ENCODE peak calls at places on chromosomes 4 and X, in five cellular contexts. One of them, this sample, is unnamed.

GRCh38 chr4:163344147-163345050 is 707 bp downstream of the NPY5R start:
- DNase-seq in esophagus squamous epithelium: no peak
- DNase-seq in AG04450: no peak
- DNase-seq in upper lobe of right lung: no peak
- DNase-seq in lower lobe of right lung: no peak
- DNase-seq in this sample: no peak

GRCh38 chrX:112826020-112826419 is 14.6 kb downstream of the AMOT start:
- DNase-seq in esophagus squamous epithelium: no peak
- DNase-seq in AG04450: no peak
- DNase-seq in upper lobe of right lung: no peak
- DNase-seq in lower lobe of right lung: no peak
- DNase-seq in this sample: no peak

GRCh38 chr4:78645853-78646757 is 94.5 kb downstream of the ANXA3 start:
- DNase-seq in esophagus squamous epithelium: no peak
- DNase-seq in AG04450: peak; percentile 85
- DNase-seq in upper lobe of right lung: no peak
- DNase-seq in lower lobe of right lung: peak; percentile 59
- DNase-seq in this sample: peak; percentile 86

GRCh38 chr4:40221744-40222143 is 24.9 kb downstream of the RHOH start:
- DNase-seq in esophagus squamous epithelium: no peak
- DNase-seq in AG04450: no peak
- DNase-seq in upper lobe of right lung: no peak
- DNase-seq in lower lobe of right lung: no peak
- DNase-seq in this sample: no peak

GRCh38 chrX:44843318-44843702 is 511 bp upstream of the DUSP21 start:
- DNase-seq in esophagus squamous epithelium: no peak
- DNase-seq in AG04450: no peak
- DNase-seq in upper lobe of right lung: no peak
- DNase-seq in lower lobe of right lung: no peak
- DNase-seq in this sample: no peak

GRCh38 chrX:153460826-153461225 is 9.6 kb downstream of the HAUS7 start:
- DNase-seq in esophagus squamous epithelium: no peak
- DNase-seq in AG04450: no peak
- DNase-seq in upper lobe of right lung: no peak
- DNase-seq in lower lobe of right lung: peak; percentile 52
- DNase-seq in this sample: no peak

GRCh38 chrX:34404386-34405070 is 252.6 kb downstream of the TMEM47 start:
- DNase-seq in esophagus squamous epithelium: no peak
- DNase-seq in AG04450: no peak
- DNase-seq in upper lobe of right lung: no peak
- DNase-seq in lower lobe of right lung: no peak
- DNase-seq in this sample: no peak

GRCh38 chr4:41133619-41134018 is 80.7 kb downstream of the APBB2 start:
- DNase-seq in esophagus squamous epithelium: no peak
- DNase-seq in AG04450: no peak
- DNase-seq in upper lobe of right lung: no peak
- DNase-seq in lower lobe of right lung: no peak
- DNase-seq in this sample: no peak

DNA sequence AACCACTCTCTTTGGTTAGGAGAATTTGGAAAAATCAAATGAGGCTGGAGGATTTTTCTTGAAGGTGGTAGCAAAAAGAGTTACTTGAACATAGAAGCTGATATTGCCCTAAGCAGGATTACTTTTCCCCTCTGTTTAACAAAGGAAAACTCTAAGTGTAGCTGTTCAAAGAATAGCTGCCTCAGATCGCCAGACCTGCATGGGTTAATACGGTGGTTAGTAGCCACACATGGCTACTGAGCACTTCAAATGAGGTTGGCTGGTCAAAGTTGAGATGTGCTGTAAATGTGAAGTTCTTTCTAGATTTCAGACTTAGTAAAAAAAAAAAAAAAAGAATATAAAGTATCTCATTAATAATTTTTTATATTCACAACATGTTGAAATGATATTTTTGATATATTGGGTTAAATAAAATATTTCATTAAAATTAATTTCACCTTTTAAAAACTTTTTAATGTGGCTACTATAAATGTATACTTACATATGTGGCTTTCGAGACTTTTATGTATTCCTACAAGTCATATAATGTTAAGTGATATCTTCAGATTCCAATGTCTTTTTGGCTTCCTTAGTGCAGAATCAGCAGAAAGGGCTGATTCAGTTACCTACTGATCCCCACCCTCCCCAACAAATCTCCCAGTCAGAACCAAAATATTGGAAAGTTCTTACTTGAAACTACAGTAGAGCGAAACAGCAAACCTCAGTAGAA is 3.3 kb upstream of the RPS6KA3 start:
- DNase-seq in esophagus squamous epithelium: no peak
- DNase-seq in AG04450: no peak
- DNase-seq in upper lobe of right lung: no peak
- DNase-seq in lower lobe of right lung: no peak
- DNase-seq in this sample: no peak
- TF ChIP-seq CTCF in esophagus squamous epithelium: no peak
- TF ChIP-seq CTCF in AG04450: no peak
- TF ChIP-seq CTCF in upper lobe of right lung: no peak
- TF ChIP-seq CTCF in lower lobe of right lung: no peak
- TF ChIP-seq CTCF in this sample: no peak

GRCh38 chr4:156596026-156596425 is 375.6 kb downstream of the PDGFC start:
- DNase-seq in esophagus squamous epithelium: no peak
- DNase-seq in AG04450: no peak
- DNase-seq in upper lobe of right lung: no peak
- DNase-seq in lower lobe of right lung: no peak
- DNase-seq in this sample: no peak
- TF ChIP-seq CTCF in esophagus squamous epithelium: no peak
- TF ChIP-seq CTCF in AG04450: no peak
- TF ChIP-seq CTCF in upper lobe of right lung: no peak
- TF ChIP-seq CTCF in lower lobe of right lung: no peak
- TF ChIP-seq CTCF in this sample: no peak

DNA sequence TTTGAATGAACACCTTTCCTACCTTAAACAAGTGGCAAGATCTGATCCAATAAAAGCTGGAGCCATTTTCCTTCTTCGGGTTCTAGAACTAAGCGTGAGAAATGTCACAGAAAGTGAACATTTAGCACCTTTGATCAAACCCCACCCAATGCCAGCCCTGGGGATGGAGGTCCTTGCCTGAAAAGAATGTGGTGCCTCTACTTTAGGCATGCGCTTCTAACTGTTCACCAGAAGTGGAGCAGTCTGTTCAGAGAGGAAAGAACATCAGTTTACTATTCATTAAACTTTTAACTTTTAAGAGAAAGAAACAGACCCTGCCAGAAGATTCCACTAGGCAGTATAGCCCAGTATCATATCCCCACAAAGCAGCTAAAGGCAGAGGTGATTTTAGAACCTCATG is 75.9 kb downstream of the INTS12 start:
- DNase-seq in esophagus squamous epithelium: no peak
- DNase-seq in AG04450: no peak
- DNase-seq in upper lobe of right lung: no peak
- DNase-seq in lower lobe of right lung: no peak
- DNase-seq in this sample: no peak
- TF ChIP-seq CTCF in esophagus squamous epithelium: no peak
- TF ChIP-seq CTCF in AG04450: no peak
- TF ChIP-seq CTCF in upper lobe of right lung: no peak
- TF ChIP-seq CTCF in lower lobe of right lung: no peak
- TF ChIP-seq CTCF in this sample: no peak

DNA sequence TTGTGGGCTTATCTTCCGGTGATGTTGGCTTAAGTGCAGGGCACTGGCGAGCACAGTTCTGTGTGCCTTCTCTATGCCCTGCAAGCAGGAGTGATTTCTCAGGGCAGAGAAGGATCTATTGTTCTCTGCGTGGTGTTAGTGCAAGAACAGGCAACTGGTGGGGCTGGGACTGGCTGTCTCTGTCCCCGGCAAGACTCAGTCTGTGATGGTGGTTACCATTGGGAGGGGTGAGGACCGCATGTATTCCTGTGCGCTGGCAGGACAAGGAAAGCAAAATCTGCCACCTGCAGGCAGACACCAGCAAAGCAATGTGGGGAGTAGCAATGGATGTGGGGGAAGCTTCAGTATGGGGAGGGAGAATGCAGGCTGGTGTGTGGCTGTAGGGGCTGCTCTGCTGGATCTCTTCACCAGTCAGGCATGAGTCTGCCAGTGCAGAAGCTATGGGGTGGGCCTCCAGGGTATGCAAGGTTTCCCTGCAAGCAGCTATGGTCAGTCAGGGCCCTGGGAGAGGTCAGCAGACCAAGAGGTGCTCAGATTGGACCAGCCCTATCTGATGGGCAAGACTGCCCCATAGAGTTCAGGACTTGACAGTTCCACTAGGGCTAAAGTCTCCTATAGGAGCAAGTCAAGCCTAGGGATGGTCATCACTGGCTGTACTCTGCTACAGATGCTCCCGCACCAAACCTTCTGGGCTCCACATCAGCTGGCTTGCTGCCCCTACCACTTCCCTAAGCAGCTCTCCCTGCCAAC is 16.8 kb downstream of the PF4 start:
- DNase-seq in esophagus squamous epithelium: no peak
- DNase-seq in AG04450: no peak
- DNase-seq in upper lobe of right lung: peak; percentile 65
- DNase-seq in lower lobe of right lung: peak; percentile 46
- DNase-seq in this sample: no peak
- TF ChIP-seq CTCF in esophagus squamous epithelium: no peak
- TF ChIP-seq CTCF in AG04450: peak; percentile 45
- TF ChIP-seq CTCF in upper lobe of right lung: peak; percentile 26
- TF ChIP-seq CTCF in lower lobe of right lung: peak; percentile 29
- TF ChIP-seq CTCF in this sample: peak; percentile 17

DNA sequence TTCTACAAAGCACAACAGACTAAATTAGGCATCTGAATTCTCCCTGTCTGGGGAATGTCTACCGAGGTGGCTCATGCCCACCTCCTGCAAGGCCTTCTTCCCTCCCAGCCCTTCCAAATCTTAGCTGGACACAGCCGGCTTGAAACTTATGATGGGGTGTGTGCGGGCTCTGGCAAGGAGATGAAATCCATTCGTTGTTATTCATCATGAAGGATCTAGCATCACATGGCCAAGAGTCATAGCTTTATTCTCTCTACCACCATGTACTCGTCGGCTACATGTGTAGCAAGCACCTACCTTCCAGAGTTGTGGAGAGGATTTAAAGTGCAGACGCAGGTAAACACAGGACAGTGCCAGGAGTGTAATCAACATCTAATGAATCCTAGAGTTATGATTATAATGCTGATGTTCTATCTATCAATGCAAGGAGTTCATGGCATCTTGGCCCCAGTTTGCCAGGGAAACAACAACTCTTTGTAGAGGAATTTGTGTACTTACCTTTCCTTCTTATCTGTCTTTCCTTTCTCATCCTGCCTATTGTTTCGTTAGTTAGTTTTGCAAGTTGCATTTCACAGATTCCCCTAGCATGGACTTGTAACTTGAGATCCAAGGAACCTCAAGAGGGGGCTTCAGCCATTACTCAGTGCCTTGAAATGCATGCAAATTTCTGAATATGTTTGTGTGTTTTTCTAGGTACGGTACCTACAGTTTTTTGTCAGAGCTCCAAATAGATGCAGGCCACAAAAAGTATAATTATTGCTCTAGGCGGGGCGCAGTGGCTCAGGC is 203.8 kb downstream of the LDB2 start:
- DNase-seq in esophagus squamous epithelium: no peak
- DNase-seq in AG04450: no peak
- DNase-seq in upper lobe of right lung: no peak
- DNase-seq in lower lobe of right lung: no peak
- DNase-seq in this sample: no peak
- TF ChIP-seq CTCF in esophagus squamous epithelium: no peak
- TF ChIP-seq CTCF in AG04450: no peak
- TF ChIP-seq CTCF in upper lobe of right lung: no peak
- TF ChIP-seq CTCF in lower lobe of right lung: no peak
- TF ChIP-seq CTCF in this sample: no peak

DNA sequence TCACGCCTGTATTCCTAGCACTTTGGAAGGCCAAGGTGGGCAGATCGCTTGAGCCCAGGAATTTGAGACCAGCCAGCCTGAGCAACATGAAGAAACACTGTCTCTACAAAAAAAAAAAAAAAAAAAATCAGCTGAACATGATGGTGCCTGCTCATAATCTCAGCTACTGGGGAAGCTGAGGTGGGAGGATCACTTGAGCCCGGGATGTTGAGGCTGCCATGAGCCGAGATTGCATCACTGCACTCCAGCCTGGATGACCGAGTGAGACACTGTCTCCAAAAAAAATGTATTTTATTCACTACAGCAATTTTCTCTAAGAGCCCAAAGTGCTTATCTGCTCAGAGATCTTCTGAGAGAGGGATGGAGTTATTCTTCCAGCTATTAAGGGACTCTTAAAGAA is 215.8 kb upstream of the PPP3CA start:
- DNase-seq in esophagus squamous epithelium: no peak
- DNase-seq in AG04450: no peak
- DNase-seq in upper lobe of right lung: no peak
- DNase-seq in lower lobe of right lung: no peak
- DNase-seq in this sample: no peak
- TF ChIP-seq CTCF in esophagus squamous epithelium: no peak
- TF ChIP-seq CTCF in AG04450: no peak
- TF ChIP-seq CTCF in upper lobe of right lung: no peak
- TF ChIP-seq CTCF in lower lobe of right lung: no peak
- TF ChIP-seq CTCF in this sample: no peak